ENCODE peak calls at places on chromosomes 4 and X, in five cellular contexts. One of them, this sample, is unnamed.

GRCh38 chr4:96315815-96316214 is 475.9 kb downstream of the PDHA2 start:
- DNase-seq in hypothalamus: no peak
- DNase-seq in AG08396: no peak
- DNase-seq in CD8-positive, alpha-beta memory T cell: no peak
- DNase-seq in nucleus accumbens: no peak
- DNase-seq in this sample: no peak

GRCh38 chr4:53981066-53981465 is 83.3 kb downstream of the CHIC2 start:
- DNase-seq in CD8-positive, alpha-beta memory T cell: no peak
- DNase-seq in AG08396: no peak
- DNase-seq in nucleus accumbens: no peak
- DNase-seq in hypothalamus: no peak
- DNase-seq in this sample: no peak

GRCh38 chrX:40831750-40832149 is 96.4 kb upstream of the MED14 start:
- DNase-seq in hypothalamus: no peak
- DNase-seq in AG08396: no peak
- DNase-seq in nucleus accumbens: no peak
- DNase-seq in CD8-positive, alpha-beta memory T cell: no peak
- DNase-seq in this sample: no peak

GRCh38 chr4:74039065-74039763 is 725 bp upstream of the CXCL3 start:
- DNase-seq in AG08396: peak
- DNase-seq in CD8-positive, alpha-beta memory T cell: no peak
- DNase-seq in hypothalamus: no peak
- DNase-seq in nucleus accumbens: no peak
- DNase-seq in this sample: no peak

GRCh38 chr4:80918004-80918403 is 112.5 kb upstream of the BMP3 start:
- DNase-seq in nucleus accumbens: no peak
- DNase-seq in hypothalamus: no peak
- DNase-seq in CD8-positive, alpha-beta memory T cell: no peak
- DNase-seq in AG08396: no peak
- DNase-seq in this sample: no peak

GRCh38 chr4:168797176-168797575 is 212.9 kb downstream of the CBR4 start:
- DNase-seq in hypothalamus: no peak
- DNase-seq in CD8-positive, alpha-beta memory T cell: no peak
- DNase-seq in AG08396: no peak
- DNase-seq in nucleus accumbens: no peak
- DNase-seq in this sample: no peak

GRCh38 chr4:163548481-163549243 is 54.2 kb downstream of the TMA16 start:
- DNase-seq in CD8-positive, alpha-beta memory T cell: peak
- DNase-seq in AG08396: peak
- DNase-seq in nucleus accumbens: no peak
- DNase-seq in hypothalamus: no peak
- DNase-seq in this sample: no peak

GRCh38 chrX:144896323-144896722 is 351.0 kb upstream of the SPANXN1 start:
- DNase-seq in nucleus accumbens: no peak
- DNase-seq in AG08396: no peak
- DNase-seq in CD8-positive, alpha-beta memory T cell: no peak
- DNase-seq in hypothalamus: no peak
- DNase-seq in this sample: no peak

GRCh38 chr4:184937030-184937710 is 81.1 kb upstream of the HELT start:
- DNase-seq in AG08396: no peak
- DNase-seq in nucleus accumbens: no peak
- DNase-seq in hypothalamus: no peak
- DNase-seq in CD8-positive, alpha-beta memory T cell: no peak
- DNase-seq in this sample: no peak

GRCh38 chr4:184347251-184348239 is 126.8 kb downstream of the IRF2 start:
- DNase-seq in nucleus accumbens: no peak
- DNase-seq in hypothalamus: no peak
- DNase-seq in AG08396: no peak
- DNase-seq in CD8-positive, alpha-beta memory T cell: no peak
- DNase-seq in this sample: no peak

GRCh38 chr4:86357608-86358007 is 2.2 kb downstream of the MAPK10 start:
- DNase-seq in hypothalamus: no peak
- DNase-seq in AG08396: no peak
- DNase-seq in nucleus accumbens: no peak
- DNase-seq in CD8-positive, alpha-beta memory T cell: no peak
- DNase-seq in this sample: no peak

GRCh38 chrX:7552758-7553157 is 290.2 kb upstream of the VCX start:
- DNase-seq in AG08396: peak
- DNase-seq in hypothalamus: no peak
- DNase-seq in CD8-positive, alpha-beta memory T cell: no peak
- DNase-seq in nucleus accumbens: no peak
- DNase-seq in this sample: no peak

GRCh38 chr4:26992657-26993361 is 132.2 kb downstream of the STIM2 start:
- DNase-seq in nucleus accumbens: no peak
- DNase-seq in hypothalamus: no peak
- DNase-seq in CD8-positive, alpha-beta memory T cell: no peak
- DNase-seq in AG08396: peak
- DNase-seq in this sample: no peak

GRCh38 chrX:57929373-57929772 is 19.1 kb upstream of the ZXDA start:
- DNase-seq in nucleus accumbens: no peak
- DNase-seq in AG08396: peak
- DNase-seq in hypothalamus: no peak
- DNase-seq in CD8-positive, alpha-beta memory T cell: no peak
- DNase-seq in this sample: no peak

GRCh38 chr4:38802561-38803355 is 1.8 kb downstream of the TLR1 start:
- DNase-seq in AG08396: no peak
- DNase-seq in hypothalamus: no peak
- DNase-seq in nucleus accumbens: no peak
- DNase-seq in CD8-positive, alpha-beta memory T cell: no peak
- DNase-seq in this sample: no peak

GRCh38 chr4:147707892-147708672 is 23.8 kb upstream of the ARHGAP10 start:
- DNase-seq in AG08396: no peak
- DNase-seq in nucleus accumbens: no peak
- DNase-seq in CD8-positive, alpha-beta memory T cell: peak
- DNase-seq in hypothalamus: no peak
- DNase-seq in this sample: peak

GRCh38 chr4:89299153-89299789 is 8.3 kb downstream of the GPRIN3 start:
- DNase-seq in CD8-positive, alpha-beta memory T cell: no peak
- DNase-seq in AG08396: no peak
- DNase-seq in nucleus accumbens: peak
- DNase-seq in hypothalamus: no peak
- DNase-seq in this sample: no peak

GRCh38 chr4:183658362-183659028 is 490 bp downstream of the RWDD4 start:
- DNase-seq in nucleus accumbens: no peak
- DNase-seq in AG08396: peak
- DNase-seq in hypothalamus: no peak
- DNase-seq in CD8-positive, alpha-beta memory T cell: no peak
- DNase-seq in this sample: no peak

GRCh38 chrX:34809096-34809495 is 133.5 kb upstream of the FAM47B start:
- DNase-seq in nucleus accumbens: no peak
- DNase-seq in hypothalamus: no peak
- DNase-seq in CD8-positive, alpha-beta memory T cell: no peak
- DNase-seq in AG08396: no peak
- DNase-seq in this sample: no peak

GRCh38 chrX:46837543-46838481 is 969 bp downstream of the RP2 start:
- DNase-seq in hypothalamus: no peak
- DNase-seq in nucleus accumbens: no peak
- DNase-seq in CD8-positive, alpha-beta memory T cell: peak
- DNase-seq in AG08396: peak
- DNase-seq in this sample: no peak

GRCh38 chr4:94504545-94504944 is 52.8 kb downstream of the PDLIM5 start:
- DNase-seq in CD8-positive, alpha-beta memory T cell: no peak
- DNase-seq in nucleus accumbens: no peak
- DNase-seq in hypothalamus: no peak
- DNase-seq in AG08396: peak
- DNase-seq in this sample: no peak

GRCh38 chr4:52545099-52546069 is 113.7 kb downstream of the USP46 start:
- DNase-seq in AG08396: peak
- DNase-seq in CD8-positive, alpha-beta memory T cell: peak
- DNase-seq in hypothalamus: peak
- DNase-seq in nucleus accumbens: peak
- DNase-seq in this sample: peak

This sample was measured in dorsolateral prefrontal cortex.